ENCODE peak calls at places on chromosomes 12 and 14, in nine cellular contexts. I is uterus, M is lower leg skin, P is fibroblast of mammary gland, A is cardiac fibroblast, O is keratinocyte, V is cardiac muscle cell, N is GM12878, Y is brain microvascular endothelial cell. J is an unnamed sample.

GRCh38 chr14:104547998-104548700 is 31.4 kb upstream of the C14orf180 start:
- DNase-seq in I (peak; percentile 9), M (peak; percentile 73), P (no peak), A (no peak), O (no peak), V (no peak), N (no peak), Y (no peak), J (no peak)

GRCh38 chr12:122730215-122731014 is at the start of gene HCAR1:
- DNase-seq in I (peak; percentile 28), M (no peak), P (peak; percentile 40), A (peak; percentile 38), O (no peak), V (peak; percentile 48), N (no peak), Y (peak; percentile 36), J (no peak)

GRCh38 chr12:3712209-3712992 is 40.5 kb downstream of the CRACR2A start:
- DNase-seq in I (no peak), M (no peak), P (peak; percentile 29), A (no peak), O (no peak), V (no peak), N (no peak), Y (no peak), J (no peak)

GRCh38 chr12:3998968-3999792 is 126.0 kb upstream of the PARP11 start:
- DNase-seq in I (no peak), M (peak; percentile 32), P (no peak), A (no peak), O (peak; percentile 41), V (no peak), N (no peak), Y (no peak), J (no peak)

GRCh38 chr12:225012-225411 is 11.1 kb upstream of the SLC6A12 start:
- DNase-seq in I (no peak), M (peak; percentile 42), P (no peak), A (no peak), O (no peak), V (no peak), N (no peak), Y (no peak), J (no peak)

GRCh38 chr14:74542056-74542685 is 48.6 kb downstream of the ISCA2 start:
- DNase-seq in I (no peak), M (no peak), P (no peak), A (no peak), O (no peak), V (no peak), N (no peak), Y (no peak), J (no peak)

GRCh38 chr14:44782775-44783238 is 178.9 kb downstream of the KLHL28 start:
- DNase-seq in I (no peak), M (no peak), P (no peak), A (peak; percentile 70), O (no peak), V (peak; percentile 87), N (no peak), Y (no peak), J (no peak)

GRCh38 chr14:29926701-29927595 is 699 bp downstream of the PRKD1 start:
- DNase-seq in I (peak; percentile 55), M (no peak), P (peak; percentile 38), A (peak; percentile 49), O (no peak), V (peak; percentile 65), N (no peak), Y (peak; percentile 3), J (peak; percentile 10)

GRCh38 chr12:84397279-84397678 is 515.3 kb downstream of the SLC6A15 start:
- DNase-seq in I (no peak), M (no peak), P (peak; percentile 27), A (peak; percentile 5), O (no peak), V (peak; percentile 11), N (no peak), Y (no peak), J (no peak)
- TF ChIP-seq CTCF in I (no peak), M (no peak), P (no peak), A (no peak), O (no peak), V (peak; percentile 18), N (no peak), Y (no peak), J (no peak)

DNA sequence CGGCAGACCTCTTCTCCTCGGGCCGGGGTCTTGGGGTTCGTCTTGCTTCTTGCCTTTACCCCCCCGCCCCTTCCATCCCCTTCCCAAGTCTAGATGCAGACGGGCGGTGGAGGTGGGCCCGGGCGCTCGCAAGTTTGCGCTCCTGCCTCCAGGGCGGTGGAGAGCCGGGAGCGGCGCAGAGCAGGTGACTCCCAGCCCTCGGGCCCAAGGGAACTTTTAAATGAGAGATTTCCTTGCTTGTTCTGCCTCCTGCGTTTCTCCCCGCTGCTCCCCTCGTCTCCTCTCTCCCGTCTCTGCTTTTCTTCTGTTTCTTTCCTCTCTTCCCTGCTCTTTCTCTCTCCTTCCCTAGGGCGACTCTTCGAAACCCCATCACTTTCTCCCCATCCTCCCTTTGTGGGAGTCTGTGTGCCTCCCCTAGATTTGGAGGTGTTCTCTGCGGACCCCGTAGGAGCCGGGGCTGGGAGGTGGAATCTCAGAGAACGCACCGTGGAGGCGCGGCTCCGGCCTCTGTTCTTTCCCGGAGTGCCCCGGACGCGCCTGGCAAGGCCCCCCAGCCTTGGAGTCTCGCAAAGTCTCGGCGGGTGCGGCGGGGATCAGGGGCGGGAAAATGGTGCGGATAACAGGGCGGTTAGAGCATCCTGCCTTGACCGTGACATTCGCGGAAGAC is 114.7 kb upstream of the MYL2 start:
- DNase-seq in I (no peak), M (no peak), P (no peak), A (peak; percentile 9), O (no peak), V (no peak), N (no peak), Y (no peak), J (peak; percentile 25)
- H3K4me3 ChIP-seq in I (no peak overlapping the region), M (no peak overlapping the region), P (no peak overlapping the region), A (no peak overlapping the region), O (no peak overlapping the region), V (peak overlapping the region; percentile 91), N (no peak overlapping the region), Y (no peak overlapping the region), J (no peak overlapping the region)

GRCh38 chr14:93540235-93540634 is 109.5 kb downstream of the UNC79 start:
- DNase-seq in I (no peak), M (no peak), P (no peak), A (no peak), O (no peak), V (no peak), N (no peak), Y (no peak), J (no peak)

GRCh38 chr14:93546642-93547041 is 115.9 kb downstream of the UNC79 start:
- DNase-seq in I (no peak), M (no peak), P (no peak), A (no peak), O (no peak), V (no peak), N (no peak), Y (no peak), J (no peak)

GRCh38 chr14:93548102-93548843 is 117.5 kb downstream of the UNC79 start:
- DNase-seq in I (no peak), M (no peak), P (no peak), A (no peak), O (no peak), V (peak; percentile 0), N (peak; percentile 68), Y (no peak), J (no peak)

GRCh38 chr14:93544212-93544611 is 113.5 kb downstream of the UNC79 start:
- DNase-seq in I (no peak), M (no peak), P (no peak), A (no peak), O (no peak), V (no peak), N (no peak), Y (no peak), J (no peak)

DNA sequence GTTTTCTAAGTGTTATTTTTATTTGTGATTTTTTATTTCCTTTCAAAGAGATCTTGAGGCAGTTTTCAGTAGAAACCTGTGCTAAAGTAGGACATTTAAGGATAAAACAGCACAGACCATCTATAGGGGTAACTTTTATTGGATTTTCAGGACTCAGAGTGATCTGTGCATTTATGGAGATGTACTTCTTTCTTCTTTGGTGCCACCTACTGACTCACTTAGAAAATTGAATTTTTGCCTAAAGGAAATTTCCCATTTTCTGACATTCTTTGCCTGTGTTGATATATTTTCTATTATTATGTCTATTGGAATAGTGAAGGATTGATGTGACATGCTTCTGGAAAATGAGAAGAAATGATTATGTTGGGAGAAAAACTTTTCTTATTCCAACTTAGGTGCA is 113.0 kb downstream of the UNC79 start:
- DNase-seq in I (no peak), M (no peak), P (peak; percentile 42), A (peak; percentile 51), O (no peak), V (peak; percentile 44), N (no peak), Y (no peak), J (no peak)
- TF ChIP-seq CTCF in I (no peak), M (no peak), P (peak; percentile 46), A (peak; percentile 35), O (no peak), V (peak; percentile 49), N (peak; percentile 22), Y (peak; percentile 40), J (peak; percentile 39)

GRCh38 chr12:108297424-108297823 is 41.7 kb downstream of the CMKLR1 start:
- DNase-seq in I (no peak), M (peak; percentile 37), P (no peak), A (no peak), O (no peak), V (no peak), N (no peak), Y (no peak), J (no peak)

GRCh38 chr12:108297895-108298760 is 41.0 kb downstream of the CMKLR1 start:
- DNase-seq in I (no peak), M (peak; percentile 52), P (no peak), A (no peak), O (no peak), V (no peak), N (peak; percentile 76), Y (no peak), J (peak; percentile 67)

GRCh38 chr12:108295631-108296030 is 43.5 kb downstream of the CMKLR1 start:
- DNase-seq in I (no peak), M (peak; percentile 68), P (no peak), A (no peak), O (no peak), V (no peak), N (no peak), Y (no peak), J (no peak)

GRCh38 chr12:108298761-108299275 is 40.3 kb downstream of the CMKLR1 start:
- DNase-seq in I (no peak), M (peak; percentile 72), P (no peak), A (no peak), O (no peak), V (no peak), N (no peak), Y (no peak), J (no peak)

DNA sequence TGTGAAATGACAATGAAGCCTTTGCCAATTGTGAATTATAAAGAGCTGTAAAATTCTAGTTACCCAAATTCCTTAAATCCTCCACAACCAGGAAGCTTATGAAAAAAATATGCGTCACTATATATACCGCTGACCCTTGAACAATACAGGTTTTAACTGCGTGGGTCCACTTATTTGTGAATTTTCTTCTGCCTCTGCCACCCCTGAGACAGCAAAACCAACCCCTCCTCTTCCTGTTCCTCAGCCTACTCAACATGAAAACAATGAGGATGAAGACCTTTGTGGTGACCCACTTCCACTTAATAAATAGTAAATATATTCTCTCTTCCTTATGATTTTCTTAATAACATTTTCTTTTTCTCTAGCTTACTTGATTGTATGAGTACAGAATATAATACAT is 42.2 kb downstream of the CMKLR1 start:
- DNase-seq in I (no peak), M (no peak), P (no peak), A (no peak), O (no peak), V (no peak), N (no peak), Y (no peak), J (no peak)
- H3K4me3 ChIP-seq in I (no peak overlapping the region), M (no peak overlapping the region), P (no peak overlapping the region), A (no peak overlapping the region), O (no peak overlapping the region), V (no peak overlapping the region), N (no peak overlapping the region), Y (no peak overlapping the region), J (no peak overlapping the region)

GRCh38 chr14:69863083-69863482 is 16.1 kb upstream of the SMOC1 start:
- DNase-seq in I (no peak), M (peak; percentile 60), P (no peak), A (no peak), O (no peak), V (no peak), N (no peak), Y (no peak), J (no peak)
- TF ChIP-seq CTCF in I (no peak), M (no peak), P (no peak), A (no peak), O (peak; percentile 16), V (no peak), N (no peak), Y (peak; percentile 18), J (no peak)